ENCODE peak calls at places on chromosome 20, in nine cellular contexts. H is GM23248; I is iPS-NIHi11; R is activated naive CD4-positive, alpha-beta T cell treated with anti-CD3 and anti-CD28 coated beads for 36 hours; K is cerebellum; S is psoas muscle; C is activated CD4-positive, alpha-beta T cell treated with anti-CD3 and anti-CD28 coated beads, Interleukin-2, amount 50 U/mL, for 4 hours; W is lower leg skin; Z is Panc1. T is an unnamed sample.

GRCh38 chr20:32893878-32894483 is 35.3 kb downstream of the EFCAB8 start:
- DNase-seq in H (peak), I (peak), R (peak), K (no peak), S (no peak), C (no peak), W (no peak), Z (no peak), T (no peak)

GRCh38 chr20:53943522-53944291 is 126.7 kb downstream of the BCAS1 start:
- DNase-seq in H (peak), I (peak), R (peak), K (no peak), S (no peak), C (peak), W (no peak), Z (no peak), T (no peak)

GRCh38 chr20:1832634-1833033 is 62.6 kb upstream of the SIRPA start:
- DNase-seq in H (no peak), I (no peak), R (no peak), K (no peak), S (no peak), C (no peak), W (no peak), Z (no peak), T (no peak)

GRCh38 chr20:16018881-16019280 is 554.4 kb downstream of the KIF16B start:
- DNase-seq in H (no peak), I (no peak), R (no peak), K (no peak), S (no peak), C (no peak), W (no peak), Z (no peak), T (no peak)

GRCh38 chr20:24721891-24722530 is 227.1 kb upstream of the CST7 start:
- DNase-seq in H (no peak), I (no peak), R (no peak), K (peak), S (no peak), C (no peak), W (peak), Z (no peak), T (no peak)

GRCh38 chr20:3203315-3204123 is 963 bp downstream of the DDRGK1 start:
- DNase-seq in H (peak), I (peak), R (peak), K (peak), S (no peak), C (peak), W (no peak), Z (no peak), T (no peak)

GRCh38 chr20:6265204-6265904 is 142.5 kb upstream of the FERMT1 start:
- DNase-seq in H (peak), I (no peak), R (no peak), K (no peak), S (no peak), C (no peak), W (no peak), Z (peak), T (no peak)

GRCh38 chr20:53805895-53806384 is 212.3 kb upstream of the ZNF217 start:
- DNase-seq in H (peak), I (no peak), R (no peak), K (no peak), S (no peak), C (no peak), W (no peak), Z (peak), T (no peak)

GRCh38 chr20:32040142-32040953 is 11.7 kb upstream of the HCK start:
- DNase-seq in H (no peak), I (peak), R (no peak), K (no peak), S (peak), C (no peak), W (peak), Z (no peak), T (no peak)

GRCh38 chr20:18506744-18507143 is 996 bp upstream of the SEC23B start:
- DNase-seq in H (no peak), I (no peak), R (peak), K (no peak), S (no peak), C (no peak), W (no peak), Z (no peak), T (no peak)

GRCh38 chr20:38601216-38602184 is at the start of gene ARHGAP40:
- DNase-seq in H (peak), I (peak), R (peak), K (no peak), S (no peak), C (no peak), W (no peak), Z (no peak), T (no peak)

GRCh38 chr20:38201356-38201755 is 36.3 kb upstream of the TGM2 start:
- DNase-seq in H (peak), I (peak), R (no peak), K (no peak), S (peak), C (no peak), W (peak), Z (no peak), T (peak)

GRCh38 chr20:53149184-53149651 is 177.1 kb downstream of the TSHZ2 start:
- DNase-seq in H (no peak), I (no peak), R (no peak), K (no peak), S (no peak), C (no peak), W (no peak), Z (no peak), T (no peak)

GRCh38 chr20:37699202-37699601 is 5.4 kb downstream of the CTNNBL1 start:
- DNase-seq in H (no peak), I (no peak), R (no peak), K (no peak), S (no peak), C (no peak), W (no peak), Z (no peak), T (no peak)

GRCh38 chr20:55132523-55132922 is 657.1 kb downstream of the DOK5 start:
- DNase-seq in H (no peak), I (no peak), R (no peak), K (no peak), S (no peak), C (no peak), W (no peak), Z (no peak), T (no peak)

GRCh38 chr20:52098186-52098585 is 93.4 kb downstream of the ZFP64 start:
- DNase-seq in H (no peak), I (no peak), R (no peak), K (no peak), S (no peak), C (no peak), W (no peak), Z (no peak), T (no peak)

GRCh38 chr20:34473262-34473883 is 42.8 kb upstream of the DYNLRB1 start:
- DNase-seq in H (peak), I (peak), R (peak), K (no peak), S (peak), C (peak), W (peak), Z (no peak), T (no peak)

GRCh38 chr20:63737940-63738686 is 1.5 kb upstream of the SLC2A4RG start:
- DNase-seq in H (no peak), I (peak), R (no peak), K (no peak), S (no peak), C (no peak), W (no peak), Z (no peak), T (peak)

GRCh38 chr20:13784271-13784892 is 337 bp downstream of the ESF1 start:
- DNase-seq in H (peak), I (peak), R (no peak), K (no peak), S (no peak), C (no peak), W (peak), Z (no peak), T (no peak)

GRCh38 chr20:35506872-35507638 is 22.4 kb downstream of the C20orf173 start:
- DNase-seq in H (peak), I (no peak), R (peak), K (no peak), S (no peak), C (no peak), W (no peak), Z (no peak), T (no peak)

GRCh38 chr20:20593447-20594170 is 118.8 kb downstream of the RALGAPA2 start:
- DNase-seq in H (peak), I (peak), R (peak), K (peak), S (no peak), C (no peak), W (no peak), Z (peak), T (no peak)

GRCh38 chr20:36606171-36607116 is 865 bp downstream of the RAB5IF start:
- DNase-seq in H (peak), I (no peak), R (peak), K (no peak), S (peak), C (no peak), W (no peak), Z (no peak), T (no peak)

GRCh38 chr20:23415958-23416583 is 5.2 kb downstream of the NAPB start:
- DNase-seq in H (peak), I (no peak), R (no peak), K (no peak), S (no peak), C (no peak), W (no peak), Z (no peak), T (no peak)